ENCODE peak calls at places on chromosomes 4 and X, in five cellular contexts. One of them, this sample, is unnamed. For H3K27me3 and H3K9me3, the result is how much of the 10 kb centered on the place peaks cover.

GRCh38 chr4:153792007-153792892 is 3.4 kb upstream of the SFRP2 start:
- DNase-seq in HCT116: no peak
- DNase-seq in heart left ventricle: peak
- DNase-seq in right lobe of liver: peak
- DNase-seq in gastrocnemius medialis: no peak
- DNase-seq in this sample: peak

GRCh38 chr4:31946456-31946855 is 1226.3 kb downstream of the PCDH7 start:
- DNase-seq in HCT116: no peak
- DNase-seq in heart left ventricle: no peak
- DNase-seq in right lobe of liver: no peak
- DNase-seq in gastrocnemius medialis: no peak
- DNase-seq in this sample: no peak

GRCh38 chrX:9318761-9319160 is 146.1 kb upstream of the TBL1X start:
- DNase-seq in HCT116: no peak
- DNase-seq in heart left ventricle: no peak
- DNase-seq in right lobe of liver: no peak
- DNase-seq in gastrocnemius medialis: no peak
- DNase-seq in this sample: no peak

GRCh38 chr4:6658635-6659075 is 18.2 kb downstream of the MRFAP1 start:
- DNase-seq in HCT116: no peak
- DNase-seq in heart left ventricle: peak
- DNase-seq in right lobe of liver: peak
- DNase-seq in gastrocnemius medialis: no peak
- DNase-seq in this sample: peak

GRCh38 chr4:150248181-150248580 is 169.9 kb downstream of the DCLK2 start:
- DNase-seq in HCT116: no peak
- DNase-seq in heart left ventricle: no peak
- DNase-seq in right lobe of liver: no peak
- DNase-seq in gastrocnemius medialis: no peak
- DNase-seq in this sample: no peak

GRCh38 chrX:132023117-132023895 is at the start of gene STK26:
- DNase-seq in HCT116: peak
- DNase-seq in heart left ventricle: peak
- DNase-seq in right lobe of liver: peak
- DNase-seq in gastrocnemius medialis: peak
- DNase-seq in this sample: peak

GRCh38 chrX:77436271-77436670 is 10.9 kb upstream of the FGF16 start:
- DNase-seq in HCT116: no peak
- DNase-seq in heart left ventricle: no peak
- DNase-seq in right lobe of liver: no peak
- DNase-seq in gastrocnemius medialis: no peak
- DNase-seq in this sample: no peak

GRCh38 chr4:59987289-59987688 is 1212.8 kb upstream of the ADGRL3 start:
- DNase-seq in HCT116: no peak
- DNase-seq in heart left ventricle: no peak
- DNase-seq in right lobe of liver: no peak
- DNase-seq in gastrocnemius medialis: no peak
- DNase-seq in this sample: no peak

GRCh38 chr4:105122334-105122733 is 24.3 kb upstream of the TET2 start:
- DNase-seq in HCT116: no peak
- DNase-seq in heart left ventricle: no peak
- DNase-seq in right lobe of liver: no peak
- DNase-seq in gastrocnemius medialis: no peak
- DNase-seq in this sample: no peak

GRCh38 chrX:40154853-40155616 is 57.3 kb upstream of the BCOR start:
- DNase-seq in HCT116: no peak
- DNase-seq in heart left ventricle: peak
- DNase-seq in right lobe of liver: peak
- DNase-seq in gastrocnemius medialis: peak
- DNase-seq in this sample: peak

GRCh38 chr4:7987148-7987989 is 47.7 kb upstream of the AFAP1 start:
- DNase-seq in HCT116: peak
- DNase-seq in heart left ventricle: peak
- DNase-seq in right lobe of liver: peak
- DNase-seq in gastrocnemius medialis: peak
- DNase-seq in this sample: peak

GRCh38 chr4:7699040-7699439 is 240.6 kb downstream of the AFAP1 start:
- DNase-seq in HCT116: no peak
- DNase-seq in heart left ventricle: no peak
- DNase-seq in right lobe of liver: no peak
- DNase-seq in gastrocnemius medialis: no peak
- DNase-seq in this sample: no peak

GRCh38 chr4:36551697-36552214 is 270.3 kb downstream of the DTHD1 start:
- DNase-seq in HCT116: peak
- DNase-seq in heart left ventricle: no peak
- DNase-seq in right lobe of liver: no peak
- DNase-seq in gastrocnemius medialis: no peak
- DNase-seq in this sample: no peak

GRCh38 chr4:111943796-111944203 is 201.5 kb upstream of the FAM241A start:
- DNase-seq in HCT116: peak
- DNase-seq in heart left ventricle: no peak
- DNase-seq in right lobe of liver: peak
- DNase-seq in gastrocnemius medialis: no peak
- DNase-seq in this sample: peak

GRCh38 chr4:108940086-108941033 is 177.5 kb upstream of the ETNPPL start:
- DNase-seq in HCT116: no peak
- DNase-seq in heart left ventricle: no peak
- DNase-seq in right lobe of liver: no peak
- DNase-seq in gastrocnemius medialis: no peak
- DNase-seq in this sample: no peak

GRCh38 chr4:153594208-153594607 is 89.9 kb upstream of the TLR2 start:
- DNase-seq in HCT116: no peak
- DNase-seq in heart left ventricle: peak
- DNase-seq in right lobe of liver: no peak
- DNase-seq in gastrocnemius medialis: peak
- DNase-seq in this sample: no peak

GRCh38 chrX:124086411-124086810 is 124.9 kb downstream of the STAG2 start:
- DNase-seq in HCT116: no peak
- DNase-seq in heart left ventricle: no peak
- DNase-seq in right lobe of liver: no peak
- DNase-seq in gastrocnemius medialis: no peak
- DNase-seq in this sample: no peak

GRCh38 chr4:25291158-25291733 is 21.3 kb upstream of the ZCCHC4 start:
- DNase-seq in HCT116: no peak
- DNase-seq in heart left ventricle: no peak
- DNase-seq in right lobe of liver: no peak
- DNase-seq in gastrocnemius medialis: no peak
- DNase-seq in this sample: no peak

GRCh38 chr4:51851937-51852290 is 9.0 kb downstream of the DCUN1D4 start:
- DNase-seq in HCT116: no peak
- DNase-seq in heart left ventricle: no peak
- DNase-seq in right lobe of liver: no peak
- DNase-seq in gastrocnemius medialis: no peak
- DNase-seq in this sample: no peak

DNA sequence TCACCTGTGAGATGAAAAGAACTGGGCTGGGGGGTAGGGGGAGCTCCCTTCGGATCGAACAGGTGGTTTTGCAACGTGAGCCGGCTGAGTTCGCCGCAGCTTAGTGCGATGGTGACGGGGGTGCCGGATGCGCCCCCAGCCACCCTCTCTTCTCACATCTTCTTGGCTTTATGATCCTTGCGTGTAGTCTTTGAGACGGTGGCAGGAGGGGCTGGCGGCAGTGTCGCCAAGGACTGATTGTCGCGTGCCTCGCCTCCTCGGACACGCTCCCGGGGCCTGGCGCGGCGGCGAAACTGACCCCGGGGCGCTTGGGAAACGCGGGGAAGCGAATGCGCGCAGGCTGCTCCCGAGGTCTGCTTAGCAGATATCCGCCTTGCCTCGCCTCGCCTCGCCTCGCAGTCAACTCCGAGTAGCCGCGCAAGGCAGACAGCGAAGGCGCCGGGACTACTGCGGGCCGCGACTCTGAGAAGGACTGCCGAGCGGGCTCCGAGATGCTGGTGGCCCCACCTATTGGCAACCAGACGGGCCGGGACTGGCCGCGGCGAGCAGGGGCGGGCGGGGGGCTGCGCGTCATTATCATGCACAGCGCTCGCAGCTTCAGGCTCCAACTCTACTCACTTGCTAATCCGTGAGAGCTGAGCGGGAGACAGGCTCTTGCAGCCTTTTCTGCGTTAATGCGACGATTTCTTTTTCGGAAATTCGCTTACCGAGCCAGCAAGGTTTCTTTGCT is 1.5 kb downstream of the GRID2 start:
- DNase-seq in HCT116: peak
- DNase-seq in heart left ventricle: peak
- DNase-seq in right lobe of liver: peak
- DNase-seq in gastrocnemius medialis: no peak
- DNase-seq in this sample: no peak
- H3K27me3 ChIP-seq in HCT116: under half
- H3K27me3 ChIP-seq in heart left ventricle: under half
- H3K27me3 ChIP-seq in right lobe of liver: under half
- H3K27me3 ChIP-seq in gastrocnemius medialis: under half
- H3K27me3 ChIP-seq in this sample: half or more

DNA sequence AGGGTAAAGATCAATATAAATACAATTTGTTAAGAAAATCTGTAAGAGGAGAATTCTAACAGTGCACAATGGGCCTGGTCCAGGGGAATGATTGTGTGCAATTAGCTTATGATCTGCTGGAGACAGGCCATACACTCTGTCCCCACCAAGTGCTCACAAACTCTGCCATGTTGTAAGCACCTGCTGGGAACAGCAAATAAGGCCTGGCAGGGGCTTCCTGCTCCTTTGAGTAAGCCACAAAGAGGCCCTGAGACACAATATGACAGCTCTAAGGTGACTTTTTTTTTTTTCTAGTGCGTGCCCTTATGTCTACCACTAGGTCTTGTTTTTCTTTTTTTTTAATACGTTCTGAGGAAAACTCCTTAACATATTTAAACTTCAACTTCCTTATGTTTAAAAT is 866.3 kb upstream of the PCDH7 start:
- DNase-seq in HCT116: no peak
- DNase-seq in heart left ventricle: no peak
- DNase-seq in right lobe of liver: no peak
- DNase-seq in gastrocnemius medialis: no peak
- DNase-seq in this sample: no peak
- H3K9me3 ChIP-seq in HCT116: under half
- H3K9me3 ChIP-seq in heart left ventricle: under half
- H3K9me3 ChIP-seq in right lobe of liver: under half
- H3K9me3 ChIP-seq in gastrocnemius medialis: under half
- H3K9me3 ChIP-seq in this sample: under half

DNA sequence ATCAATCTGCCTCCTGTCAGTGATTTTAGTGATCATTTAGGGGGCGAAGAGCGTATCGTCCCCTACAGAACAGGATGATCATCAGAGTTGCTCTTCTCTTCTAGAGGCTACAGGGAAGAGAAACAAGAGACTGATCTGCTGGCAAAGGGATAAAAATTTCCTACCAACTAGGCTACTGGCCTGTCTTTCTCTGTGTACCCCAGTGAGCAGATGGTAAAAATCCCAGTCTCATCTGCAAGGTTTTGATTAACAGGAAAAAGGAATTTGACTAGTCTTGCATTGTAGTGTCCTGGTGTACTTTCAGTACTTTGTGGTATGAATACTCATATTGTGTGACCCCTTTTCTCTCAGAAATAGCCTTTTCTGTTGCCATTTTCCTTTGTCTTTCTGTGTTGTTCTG is 21.8 kb upstream of the AADAT start:
- DNase-seq in HCT116: no peak
- DNase-seq in heart left ventricle: no peak
- DNase-seq in right lobe of liver: no peak
- DNase-seq in gastrocnemius medialis: no peak
- DNase-seq in this sample: no peak
- H3K27me3 ChIP-seq in HCT116: under half
- H3K27me3 ChIP-seq in heart left ventricle: under half
- H3K27me3 ChIP-seq in right lobe of liver: under half
- H3K27me3 ChIP-seq in gastrocnemius medialis: under half
- H3K27me3 ChIP-seq in this sample: under half

GRCh38 chr4:140048419-140049022 is 105.5 kb downstream of the MAML3 start:
- DNase-seq in HCT116: no peak
- DNase-seq in heart left ventricle: no peak
- DNase-seq in right lobe of liver: no peak
- DNase-seq in gastrocnemius medialis: no peak
- DNase-seq in this sample: no peak
- H3K9me3 ChIP-seq in HCT116: under half
- H3K9me3 ChIP-seq in heart left ventricle: under half
- H3K9me3 ChIP-seq in right lobe of liver: under half
- H3K9me3 ChIP-seq in gastrocnemius medialis: under half
- H3K9me3 ChIP-seq in this sample: under half

GRCh38 chrX:16604300-16604699 is 45.7 kb upstream of the S100G start:
- DNase-seq in HCT116: no peak
- DNase-seq in heart left ventricle: no peak
- DNase-seq in right lobe of liver: no peak
- DNase-seq in gastrocnemius medialis: no peak
- DNase-seq in this sample: no peak
- H3K27me3 ChIP-seq in HCT116: under half
- H3K27me3 ChIP-seq in heart left ventricle: under half
- H3K27me3 ChIP-seq in right lobe of liver: under half
- H3K27me3 ChIP-seq in gastrocnemius medialis: under half
- H3K27me3 ChIP-seq in this sample: under half

GRCh38 chrX:72028701-72029470 is 102.8 kb downstream of the RTL5 start:
- DNase-seq in HCT116: no peak
- DNase-seq in heart left ventricle: no peak
- DNase-seq in right lobe of liver: no peak
- DNase-seq in gastrocnemius medialis: no peak
- DNase-seq in this sample: no peak
- H3K9me3 ChIP-seq in HCT116: under half
- H3K9me3 ChIP-seq in heart left ventricle: under half
- H3K9me3 ChIP-seq in right lobe of liver: under half
- H3K9me3 ChIP-seq in gastrocnemius medialis: under half
- H3K9me3 ChIP-seq in this sample: under half

DNA sequence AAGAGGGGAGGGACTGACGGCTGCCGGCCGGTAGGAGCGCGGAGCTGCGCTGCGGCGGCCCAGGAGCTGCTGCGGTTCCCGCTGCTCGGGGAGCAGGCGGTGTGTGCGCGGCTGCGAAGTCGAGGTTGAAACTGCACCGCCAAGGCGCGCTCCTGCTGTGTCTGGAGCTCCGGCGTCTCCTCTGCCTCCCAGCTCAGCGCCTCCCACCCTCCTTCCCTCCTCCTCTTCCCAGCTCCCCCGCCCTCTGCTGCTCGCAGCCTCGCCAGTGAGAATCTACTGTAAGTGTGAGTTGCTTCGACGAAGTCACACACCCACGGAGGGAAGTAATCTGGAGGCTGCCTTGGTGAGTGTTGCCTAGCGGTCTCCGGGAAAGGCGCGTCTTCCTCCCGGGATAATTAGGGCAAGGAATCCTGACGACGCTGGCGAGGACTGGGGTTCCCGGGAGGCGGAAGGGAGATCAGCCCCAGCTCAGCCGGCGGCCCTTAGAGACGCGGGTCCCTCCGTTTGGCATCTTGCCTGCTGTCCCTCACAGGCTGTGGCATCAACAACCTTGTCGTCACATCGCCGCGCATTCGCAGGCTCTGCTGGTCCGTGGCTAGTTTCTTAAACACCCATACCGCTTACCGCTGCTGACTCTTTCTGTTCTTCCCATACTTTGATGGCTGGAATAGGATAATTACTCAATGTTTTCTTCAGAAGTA is at the start of gene EPHA5:
- DNase-seq in HCT116: no peak
- DNase-seq in heart left ventricle: peak
- DNase-seq in right lobe of liver: peak
- DNase-seq in gastrocnemius medialis: peak
- DNase-seq in this sample: no peak
- H3K27me3 ChIP-seq in HCT116: under half
- H3K27me3 ChIP-seq in heart left ventricle: under half
- H3K27me3 ChIP-seq in right lobe of liver: under half
- H3K27me3 ChIP-seq in gastrocnemius medialis: under half
- H3K27me3 ChIP-seq in this sample: half or more